ENCODE peak calls at places on chromosomes 4 and X, in seven cellular contexts. A, D, N, I, J, Z and K are unnamed samples.

GRCh38 chr4:119873132-119873531 is 193.5 kb downstream of the MAD2L1 start:
- DNase-seq in A (no peak), D (no peak), N (no peak), I (no peak), J (no peak), Z (no peak), K (no peak)

GRCh38 chr4:89906787-89907521 is 12.3 kb downstream of the MMRN1 start:
- DNase-seq in A (no peak), D (no peak), N (no peak), I (no peak), J (no peak), Z (no peak), K (no peak)

GRCh38 chr4:113742643-113743042 is 18.9 kb downstream of the CAMK2D start:
- DNase-seq in A (no peak), D (no peak), N (no peak), I (no peak), J (no peak), Z (no peak), K (no peak)

GRCh38 chr4:173269280-173269679 is 64.9 kb downstream of the HMGB2 start:
- DNase-seq in A (peak), D (no peak), N (no peak), I (no peak), J (no peak), Z (no peak), K (no peak)

GRCh38 chr4:18366762-18367358 is 345.3 kb upstream of the LCORL start:
- DNase-seq in A (peak), D (peak), N (no peak), I (peak), J (peak), Z (no peak), K (peak)

GRCh38 chr4:92305148-92305877 is 1.5 kb downstream of the GRID2 start:
- DNase-seq in A (peak), D (peak), N (no peak), I (peak), J (no peak), Z (peak), K (no peak)

GRCh38 chr4:175456131-175456530 is 355.9 kb downstream of the GPM6A start:
- DNase-seq in A (no peak), D (no peak), N (no peak), I (no peak), J (no peak), Z (no peak), K (no peak)

GRCh38 chr4:79597266-79597665 is 189.2 kb upstream of the GK2 start:
- DNase-seq in A (no peak), D (peak), N (no peak), I (no peak), J (no peak), Z (no peak), K (no peak)

GRCh38 chr4:41256131-41256739 is 493 bp upstream of the UCHL1 start:
- DNase-seq in A (peak), D (peak), N (no peak), I (no peak), J (no peak), Z (peak), K (peak)

GRCh38 chr4:8238515-8239053 is 31.0 kb upstream of the HTRA3 start:
- DNase-seq in A (peak), D (no peak), N (peak), I (peak), J (peak), Z (peak), K (peak)

GRCh38 chr4:145938618-145939177 is at the start of gene ZNF827:
- DNase-seq in A (peak), D (peak), N (no peak), I (peak), J (peak), Z (no peak), K (peak)

GRCh38 chrX:1483843-1484637 is 31.3 kb upstream of the ASMTL start:
- DNase-seq in A (no peak), D (no peak), N (no peak), I (no peak), J (peak), Z (no peak), K (peak)

GRCh38 chrX:1485033-1485432 is 32.3 kb upstream of the ASMTL start:
- DNase-seq in A (no peak), D (no peak), N (no peak), I (no peak), J (no peak), Z (no peak), K (no peak)

GRCh38 chrX:1480082-1480785 is 27.5 kb upstream of the ASMTL start:
- DNase-seq in A (no peak), D (no peak), N (no peak), I (no peak), J (no peak), Z (no peak), K (no peak)

GRCh38 chrX:1484638-1485019 is 31.9 kb upstream of the ASMTL start:
- DNase-seq in A (no peak), D (no peak), N (no peak), I (no peak), J (no peak), Z (no peak), K (peak)

DNA sequence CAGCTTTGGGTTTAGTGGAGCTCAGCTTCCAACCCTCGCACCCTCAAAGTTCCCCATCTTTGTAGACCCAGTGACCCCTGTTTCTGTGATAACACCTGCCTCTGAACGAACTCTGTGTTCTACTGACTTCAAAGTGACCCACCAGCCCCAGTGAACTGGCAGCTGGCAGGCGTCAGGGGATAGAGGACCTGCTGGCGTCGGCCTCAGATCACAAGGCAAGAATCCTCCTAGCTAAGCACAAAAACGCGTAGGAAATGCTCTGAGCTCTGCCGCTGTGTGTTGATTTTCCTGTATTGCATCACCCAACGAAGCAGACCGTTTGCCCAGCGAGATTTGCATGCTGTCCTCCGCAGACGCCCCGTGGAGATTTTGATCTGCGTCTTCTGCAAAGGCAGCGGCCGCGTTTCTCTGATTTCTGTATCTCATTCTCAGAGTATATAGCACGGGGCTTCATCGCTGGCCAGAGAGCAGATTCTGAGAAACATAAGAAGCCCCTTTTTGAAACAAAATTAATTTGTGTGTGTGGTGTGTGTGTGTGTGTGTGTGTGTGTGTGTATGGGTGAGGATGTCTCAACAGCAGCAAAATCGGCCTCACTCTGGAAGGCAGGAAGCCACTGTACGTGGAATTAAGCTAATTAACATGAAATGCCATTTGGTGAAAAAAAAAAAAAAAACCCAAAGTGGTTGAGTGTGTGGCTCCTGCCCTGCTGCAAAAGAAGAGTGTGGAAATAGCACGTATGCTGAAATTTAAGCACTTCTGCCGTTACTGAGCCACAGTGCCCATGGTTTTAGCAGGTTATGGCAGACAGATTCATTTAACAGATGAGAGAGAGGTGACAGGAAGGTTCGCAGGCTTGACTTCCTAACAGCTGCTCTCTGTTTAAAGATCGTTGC is 29.2 kb upstream of the ASMTL start:
- DNase-seq in A (no peak), D (peak), N (peak), I (peak), J (peak), Z (peak), K (peak)
- H3K4me3 ChIP-seq in A (peak), D (no peak), N (no peak), I (no peak), J (peak), Z (peak), K (peak)

GRCh38 chrX:12443534-12444098 is 305.3 kb downstream of the FRMPD4 start:
- DNase-seq in A (no peak), D (no peak), N (no peak), I (no peak), J (no peak), Z (no peak), K (no peak)

GRCh38 chrX:12446342-12447075 is 308.2 kb downstream of the FRMPD4 start:
- DNase-seq in A (no peak), D (peak), N (no peak), I (no peak), J (no peak), Z (no peak), K (no peak)

GRCh38 chrX:12452268-12452667 is 314.0 kb downstream of the FRMPD4 start:
- DNase-seq in A (no peak), D (no peak), N (no peak), I (no peak), J (no peak), Z (no peak), K (no peak)

GRCh38 chrX:12447448-12448154 is 309.3 kb downstream of the FRMPD4 start:
- DNase-seq in A (no peak), D (peak), N (no peak), I (peak), J (no peak), Z (no peak), K (no peak)
- H3K4me2 ChIP-seq in A (no peak), D (no peak), N (no peak), I (no peak), J (no peak), Z (no peak), K (no peak)

DNA sequence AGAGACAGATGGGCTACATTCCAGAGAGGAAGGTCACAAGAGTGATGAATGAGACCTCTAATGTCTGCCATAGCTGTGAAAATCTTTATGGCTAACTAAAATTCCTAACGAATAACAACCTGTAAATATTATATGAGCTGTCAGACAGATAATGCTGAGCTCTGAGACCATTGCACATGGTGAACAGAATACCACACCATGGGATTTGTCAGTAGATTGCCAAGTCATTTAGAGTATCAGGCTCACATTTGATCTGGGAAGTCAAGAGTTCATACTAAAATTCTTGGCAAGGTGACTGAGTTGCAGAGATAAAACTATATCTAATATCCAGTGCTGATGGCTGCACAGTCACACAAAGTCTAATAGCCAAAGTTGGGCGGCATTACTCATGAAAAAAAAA is 259.2 kb upstream of the FTHL17 start:
- DNase-seq in A (no peak), D (no peak), N (no peak), I (no peak), J (no peak), Z (no peak), K (no peak)
- H3K4me3 ChIP-seq in A (no peak), D (no peak), N (no peak), I (no peak), J (no peak), Z (no peak), K (no peak)

DNA sequence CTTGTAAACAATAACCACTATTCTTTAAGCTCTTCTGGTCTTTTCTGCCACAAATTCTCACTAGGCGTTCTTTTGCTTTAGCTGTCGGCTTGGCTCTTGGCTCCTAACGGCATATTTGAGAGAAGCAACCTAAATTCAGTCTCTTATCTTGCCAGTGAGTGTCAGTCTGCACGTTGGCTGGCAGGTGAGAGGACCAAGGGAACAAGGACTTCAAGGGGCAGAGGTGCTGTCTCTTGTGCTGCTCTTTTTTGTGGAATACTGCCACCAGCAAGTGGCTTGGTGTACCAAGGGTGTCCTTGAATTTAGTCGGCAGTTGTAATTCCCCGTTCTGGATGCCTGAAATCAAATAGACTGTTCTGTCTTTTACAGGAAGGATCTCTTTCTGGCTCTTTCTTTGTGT is 77.8 kb upstream of the SLC4A4 start:
- DNase-seq in A (no peak), D (no peak), N (no peak), I (no peak), J (no peak), Z (no peak), K (no peak)
- H3K4me2 ChIP-seq in A (no peak), D (no peak), N (no peak), I (no peak), J (no peak), Z (no peak), K (no peak)

DNA sequence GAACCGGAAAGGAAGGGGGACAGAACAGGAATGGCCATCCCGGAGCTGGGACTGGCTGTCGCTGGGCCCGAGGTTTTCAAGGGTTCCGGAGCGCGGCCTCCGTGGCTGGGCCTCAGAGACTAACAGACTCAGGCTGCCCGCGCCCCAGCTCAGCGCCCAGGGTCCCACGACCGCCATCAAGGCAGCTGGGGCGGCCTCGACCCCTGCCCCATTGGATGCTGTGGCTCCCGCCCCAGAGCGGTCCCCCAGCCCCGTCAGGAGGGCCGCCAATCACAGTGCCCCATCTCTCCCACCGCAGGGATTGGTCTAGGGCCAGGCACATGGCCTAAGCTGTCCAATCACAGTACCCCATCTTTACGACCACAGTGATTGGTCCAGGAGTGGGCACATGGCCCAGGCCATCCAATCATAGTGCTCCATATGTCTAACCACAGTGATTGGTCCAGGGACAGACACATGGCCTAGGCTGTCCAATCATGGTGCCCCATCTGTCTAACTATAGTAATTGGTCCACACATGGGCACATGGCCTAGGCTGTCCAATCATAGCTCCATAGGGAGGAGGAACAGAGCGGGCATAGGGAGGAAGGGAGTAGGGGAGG is 105.3 kb upstream of the NKX1-1 start:
- DNase-seq in A (peak), D (peak), N (peak), I (no peak), J (peak), Z (peak), K (peak)
- H3K4me3 ChIP-seq in A (no peak), D (no peak), N (no peak), I (no peak), J (no peak), Z (no peak), K (no peak)

GRCh38 chr4:148007789-148008188 is 275.9 kb downstream of the ARHGAP10 start:
- DNase-seq in A (no peak), D (no peak), N (no peak), I (no peak), J (no peak), Z (no peak), K (no peak)
- H3K4me2 ChIP-seq in A (peak), D (peak), N (no peak), I (peak), J (no peak), Z (peak), K (no peak)

DNA sequence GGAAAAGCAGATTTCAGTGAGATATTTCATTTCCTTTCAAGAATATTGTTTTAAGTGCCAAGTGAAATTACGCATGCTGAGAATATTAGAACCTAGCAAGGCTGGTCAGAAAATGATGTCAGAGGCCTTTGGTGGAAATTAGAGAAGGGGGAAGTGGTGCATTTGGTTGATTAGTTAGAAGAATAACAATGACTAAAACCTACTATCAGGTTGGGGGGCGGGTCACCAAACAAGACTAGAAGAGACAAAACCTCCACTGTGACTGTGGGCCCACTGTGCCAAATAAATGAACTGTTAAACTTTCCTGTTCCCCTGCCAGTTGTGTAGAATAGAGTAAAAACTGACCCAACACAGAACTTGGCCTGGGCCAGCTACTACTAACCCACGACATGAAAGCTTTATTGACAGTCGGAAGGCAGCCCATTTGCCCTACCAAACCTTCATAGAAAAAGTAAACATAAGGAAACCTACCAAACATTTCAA is 2.9 kb downstream of the RAPGEF2 start:
- DNase-seq in A (no peak), D (peak), N (no peak), I (no peak), J (peak), Z (no peak), K (no peak)
- H3K4me3 ChIP-seq in A (peak), D (peak), N (peak), I (peak), J (peak), Z (no peak), K (no peak)

DNA sequence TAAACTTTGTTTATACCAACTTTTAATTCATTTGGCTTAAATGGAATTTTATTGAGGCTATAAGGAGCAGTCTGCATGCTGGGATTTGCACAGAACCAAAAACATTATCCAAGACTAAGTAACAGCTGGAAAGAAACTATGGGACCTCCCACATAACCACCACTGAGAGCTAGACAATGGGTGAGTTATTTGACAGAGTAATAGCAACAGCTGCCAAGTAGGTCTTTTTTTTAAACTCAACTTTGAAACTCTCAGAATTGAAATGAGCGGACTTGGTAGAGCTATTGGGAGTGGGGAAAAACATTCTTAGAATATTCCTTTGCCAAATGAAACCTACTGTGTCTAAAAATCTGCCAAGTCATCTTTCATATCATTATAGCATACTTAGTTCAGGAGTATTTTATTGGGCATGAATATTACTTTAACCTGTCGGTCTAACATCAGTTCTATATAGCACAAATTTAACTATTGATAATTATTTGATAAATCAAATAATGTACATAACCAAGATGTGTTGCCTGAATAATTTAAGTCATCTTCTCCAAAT is 1428.0 kb downstream of the PCDH7 start:
- DNase-seq in A (no peak), D (peak), N (no peak), I (no peak), J (no peak), Z (no peak), K (no peak)
- H3K4me2 ChIP-seq in A (no peak), D (no peak), N (no peak), I (peak), J (no peak), Z (no peak), K (no peak)